ENCODE peak calls at places on chromosomes 3 and 15, in seven cellular contexts. R is thyroid gland, W is heart left ventricle, T is uterus, C is adrenal gland, A is lower leg skin, B is stomach. P is an unnamed sample.

GRCh38 chr3:10283638-10284037 is 9.1 kb downstream of the GHRL start:
- DNase-seq in T (no peak), A (no peak), W (no peak), R (peak), C (peak), B (peak), P (no peak)

GRCh38 chr3:70040386-70040785 is 40.9 kb downstream of the SAMMSON start:
- DNase-seq in A (no peak), T (no peak), W (no peak), B (no peak), C (no peak), R (no peak), P (no peak)

GRCh38 chr3:38479431-38480092 is 16.6 kb upstream of the EXOG start:
- DNase-seq in W (peak), T (peak), A (no peak), C (peak), R (peak), B (peak), P (peak)

GRCh38 chr3:42214565-42215283 is 51.3 kb downstream of the CCK start:
- DNase-seq in T (no peak), W (no peak), B (no peak), C (no peak), A (no peak), R (no peak), P (peak)

GRCh38 chr15:23073890-23074631 is 34.7 kb upstream of the TUBGCP5 start:
- DNase-seq in B (no peak), C (no peak), T (no peak), W (no peak), R (peak), A (no peak), P (no peak)

GRCh38 chr15:76575177-76576078 is 238.9 kb downstream of the ISL2 start:
- DNase-seq in A (no peak), W (no peak), T (no peak), B (no peak), C (no peak), R (no peak), P (no peak)

GRCh38 chr3:127339943-127340861 is 52.4 kb upstream of the PRR20G start:
- DNase-seq in A (peak), W (no peak), C (no peak), R (no peak), B (no peak), T (no peak), P (no peak)

GRCh38 chr3:124770341-124771082 is 40.3 kb downstream of the UMPS start:
- DNase-seq in B (no peak), W (peak), T (peak), R (peak), C (no peak), A (no peak), P (no peak)

GRCh38 chr3:98901032-98901464 is 447 bp downstream of the DCBLD2 start:
- DNase-seq in A (peak), T (peak), C (peak), R (peak), B (peak), W (peak), P (no peak)

GRCh38 chr15:92725171-92725570 is 69.6 kb upstream of the FAM174B start:
- DNase-seq in B (no peak), A (no peak), T (no peak), R (no peak), W (no peak), C (no peak), P (no peak)

GRCh38 chr15:74337607-74338211 is 29.7 kb downstream of the CYP11A1 start:
- DNase-seq in R (no peak), T (no peak), W (no peak), A (no peak), C (no peak), B (no peak), P (no peak)

GRCh38 chr15:92315144-92315543 is 78.5 kb upstream of the ST8SIA2 start:
- DNase-seq in R (no peak), C (no peak), T (no peak), B (no peak), A (no peak), W (no peak), P (no peak)

GRCh38 chr3:57998366-57999283 is 9.6 kb upstream of the FLNB start:
- DNase-seq in C (peak), R (peak), W (no peak), B (peak), T (no peak), A (no peak), P (no peak)
- TF ChIP-seq POLR2A in C (no peak), R (peak), W (no peak), B (no peak), T (no peak), A (no peak), P (no peak)

GRCh38 chr15:98866503-98866902 is 141.1 kb downstream of the PGPEP1L start:
- DNase-seq in B (no peak), W (no peak), A (peak), C (peak), T (peak), R (no peak), P (no peak)
- TF ChIP-seq POLR2A in B (no peak), W (no peak), A (no peak), C (peak), T (no peak), R (no peak), P (no peak)

GRCh38 chr3:94062513-94063404 is at the start of the genes DHFR2 and NSUN3:
- DNase-seq in B (peak), W (peak), C (peak), A (peak), R (peak), T (peak), P (peak)
- TF ChIP-seq POLR2A in B (no peak), W (peak), C (peak), A (no peak), R (peak), T (peak), P (peak)

GRCh38 chr3:182730675-182731042 is 62.6 kb upstream of the ATP11B start:
- DNase-seq in T (no peak), R (no peak), B (no peak), W (no peak), A (no peak), C (no peak), P (no peak)
- TF ChIP-seq POLR2A in T (no peak), R (no peak), B (no peak), W (no peak), A (no peak), C (no peak), P (no peak)

GRCh38 chr3:52792413-52792812 is 2.2 kb upstream of the ITIH3 start:
- DNase-seq in W (peak), R (no peak), A (no peak), C (no peak), T (no peak), B (no peak), P (no peak)
- TF ChIP-seq POLR2A in W (no peak), R (no peak), A (no peak), C (no peak), T (no peak), B (no peak), P (no peak)

DNA sequence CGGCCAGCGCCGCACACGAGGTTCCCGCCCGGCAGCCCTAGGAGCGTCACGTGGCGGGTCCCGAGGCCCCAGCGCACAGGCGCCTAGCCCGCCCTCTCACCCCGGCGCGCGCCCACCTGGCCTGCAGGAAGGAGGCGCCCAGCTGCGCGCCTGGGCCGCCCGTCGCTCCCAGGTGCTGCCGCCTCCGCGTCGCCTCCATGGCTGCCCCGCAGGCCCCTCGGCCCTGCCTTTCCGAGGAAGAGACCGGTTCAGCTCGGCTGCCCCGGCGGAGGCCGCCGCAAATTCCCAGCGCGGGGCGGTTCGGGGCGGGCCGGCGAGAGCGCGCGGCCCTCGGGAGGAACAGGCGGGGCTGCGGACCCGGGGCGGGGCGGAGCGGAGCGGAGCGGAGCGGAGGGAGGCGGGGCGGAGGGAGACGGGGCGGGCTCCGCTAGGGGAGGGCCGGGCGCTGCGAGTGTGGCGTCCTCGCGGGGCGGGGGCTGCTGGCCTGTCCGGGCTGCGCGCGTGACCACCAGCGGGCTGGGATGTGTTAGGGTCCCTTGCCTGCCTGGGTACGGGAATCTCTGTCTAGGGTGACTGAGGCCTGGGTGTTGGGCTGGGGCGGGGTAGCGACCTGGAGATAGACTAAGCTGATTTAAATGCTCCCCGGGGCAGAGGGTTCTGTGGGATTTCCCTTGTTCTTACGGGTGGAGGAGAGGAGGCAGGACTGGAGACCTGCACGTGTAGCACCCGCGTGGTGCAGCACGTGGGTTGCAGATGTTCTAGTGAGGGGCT is at the start of gene CLN6:
- DNase-seq in W (peak), B (peak), C (peak), A (peak), T (peak), R (peak), P (peak)
- TF ChIP-seq POLR2A in W (peak), B (no peak), C (peak), A (no peak), T (peak), R (peak), P (peak)

GRCh38 chr3:193871093-193871485 is 264.9 kb upstream of the HES1 start:
- DNase-seq in A (no peak), C (no peak), W (no peak), R (no peak), B (no peak), T (no peak), P (no peak)

GRCh38 chr3:193873802-193874201 is 262.1 kb upstream of the HES1 start:
- DNase-seq in C (no peak), A (no peak), R (no peak), T (no peak), W (no peak), B (no peak), P (no peak)

GRCh38 chr3:193874512-193874911 is 261.4 kb upstream of the HES1 start:
- DNase-seq in T (no peak), C (no peak), B (no peak), A (peak), R (no peak), W (no peak), P (no peak)

GRCh38 chr3:193870376-193871092 is 265.4 kb upstream of the HES1 start:
- DNase-seq in W (no peak), B (no peak), R (no peak), C (no peak), T (no peak), A (peak), P (no peak)

GRCh38 chr3:193872265-193872753 is 263.6 kb upstream of the HES1 start:
- DNase-seq in A (peak), B (peak), R (peak), W (no peak), C (peak), T (no peak), P (peak)
- TF ChIP-seq POLR2A in A (no peak), B (no peak), R (no peak), W (no peak), C (no peak), T (no peak), P (no peak)

GRCh38 chr3:101827211-101828174 is 21.8 kb upstream of the NFKBIZ start:
- DNase-seq in B (peak), W (peak), C (peak), R (peak), T (peak), A (peak), P (no peak)
- TF ChIP-seq POLR2A in B (no peak), W (peak), C (peak), R (peak), T (peak), A (no peak), P (peak)

DNA sequence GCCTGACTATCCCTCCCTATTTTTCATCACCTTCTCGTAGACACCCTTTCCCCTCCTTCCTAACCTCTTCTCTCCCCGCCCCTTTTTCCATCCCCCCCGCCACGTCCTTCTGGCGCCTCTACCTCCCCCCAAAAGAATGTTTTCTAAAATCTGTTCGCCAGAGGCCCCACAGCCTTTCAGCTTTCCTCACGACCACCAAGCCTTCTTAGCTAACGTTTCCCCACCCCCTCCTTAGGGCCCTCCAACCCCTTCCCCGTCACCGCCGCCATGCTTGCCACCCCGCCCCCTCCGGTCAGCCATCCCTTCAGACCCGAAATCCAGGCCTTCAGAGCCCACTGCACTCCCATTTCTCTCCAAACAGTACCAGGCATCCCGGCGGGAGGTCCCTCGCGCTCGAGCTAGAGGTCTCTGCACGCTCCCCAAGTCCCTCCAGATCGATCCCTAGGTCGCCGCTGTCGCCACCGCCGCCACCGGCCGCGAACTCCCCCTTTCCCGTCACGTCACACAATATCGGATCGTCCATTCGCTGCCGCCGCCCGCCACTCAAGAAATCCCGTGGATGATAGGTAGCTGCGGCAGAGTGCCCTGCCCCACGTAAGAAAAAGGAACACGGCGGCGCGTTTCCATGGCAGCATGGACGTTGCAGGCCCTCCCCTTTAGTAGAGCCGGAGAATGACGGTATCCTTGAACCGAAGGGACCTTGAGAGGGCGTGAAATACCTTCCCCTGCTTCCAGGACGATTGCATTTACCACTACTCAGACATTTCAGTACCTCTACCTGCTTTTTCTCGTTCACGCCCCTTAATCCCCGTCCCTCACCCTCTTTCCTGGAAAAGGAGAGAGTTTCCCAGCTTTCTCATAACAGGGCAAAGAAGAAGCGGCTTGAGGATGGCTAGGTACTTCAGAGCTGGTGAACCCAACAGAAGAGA is at the start of gene TP53BP1:
- DNase-seq in T (peak), B (peak), W (peak), R (peak), A (peak), C (peak), P (peak)
- TF ChIP-seq POLR2A in T (peak), B (no peak), W (no peak), R (peak), A (no peak), C (peak), P (peak)

GRCh38 chr3:126018545-126018944 is 49.6 kb downstream of the ROPN1B start:
- DNase-seq in C (no peak), B (no peak), R (no peak), T (no peak), W (no peak), A (no peak), P (no peak)

GRCh38 chr3:126017310-126017709 is 48.3 kb downstream of the ROPN1B start:
- DNase-seq in C (no peak), R (no peak), B (no peak), W (no peak), A (no peak), T (no peak), P (no peak)

GRCh38 chr3:126015075-126015474 is 46.1 kb downstream of the ROPN1B start:
- DNase-seq in T (no peak), W (no peak), A (peak), B (no peak), C (no peak), R (no peak), P (no peak)

GRCh38 chr3:126014252-126014651 is 45.3 kb downstream of the ROPN1B start:
- DNase-seq in W (no peak), R (no peak), A (no peak), T (peak), C (peak), B (no peak), P (no peak)

DNA sequence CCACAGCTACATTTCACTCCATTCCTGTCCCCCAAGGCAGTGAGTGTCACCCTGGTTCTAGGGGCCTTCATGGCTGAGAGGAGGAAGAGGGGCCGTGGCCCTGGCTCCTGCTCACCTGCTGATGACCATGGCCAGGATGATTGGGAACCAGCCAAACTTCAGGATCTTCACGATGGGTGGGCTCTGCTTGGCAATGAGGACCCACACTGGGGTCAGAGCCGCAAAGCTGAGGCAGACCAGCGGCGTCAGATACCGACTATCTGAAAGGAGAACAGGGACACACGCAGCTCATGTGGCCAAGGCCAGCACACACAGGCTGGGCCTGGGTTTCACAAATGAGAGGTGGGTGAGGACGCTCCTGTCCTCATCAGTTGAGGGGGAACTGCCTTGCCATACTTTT is 47.6 kb downstream of the ROPN1B start:
- DNase-seq in A (no peak), C (no peak), T (no peak), B (no peak), R (no peak), W (no peak), P (no peak)
- TF ChIP-seq POLR2A in A (no peak), C (no peak), T (no peak), B (no peak), R (no peak), W (no peak), P (no peak)